ENCODE peak calls at places on chromosomes 16 and 17, in five cellular contexts. G is H1, Y is IMR-90, H is neuronal stem cell, J is mesenchymal stem cell. V is an unnamed sample.

GRCh38 chr17:65117384-65118035 is 19.7 kb upstream of the RGS9 start:
- DNase-seq in Y (no peak), G (no peak), J (no peak), H (no peak), V (no peak)

GRCh38 chr16:46883353-46883689 is 841 bp upstream of the GPT2 start:
- DNase-seq in G (no peak), J (no peak), Y (no peak), H (no peak), V (no peak)

GRCh38 chr17:47961406-47961805 is 3.7 kb upstream of the PRR15L start:
- DNase-seq in Y (no peak), J (no peak), H (no peak), G (no peak), V (no peak)

GRCh38 chr16:72469932-72470331 is 298.0 kb upstream of the PMFBP1 start:
- DNase-seq in G (no peak), H (no peak), J (no peak), Y (no peak), V (no peak)

GRCh38 chr17:36625188-36625587 is 23.8 kb downstream of the MRM1 start:
- DNase-seq in Y (no peak), J (no peak), H (no peak), G (no peak), V (no peak)

GRCh38 chr17:14337596-14338079 is 36.8 kb downstream of the HS3ST3B1 start:
- DNase-seq in H (no peak), Y (no peak), G (no peak), J (no peak), V (no peak)

GRCh38 chr17:55887531-55887930 is 136.7 kb downstream of the PCTP start:
- DNase-seq in H (no peak), Y (no peak), G (no peak), J (no peak), V (no peak)

GRCh38 chr16:79143026-79143425 is 457.5 kb downstream of the MAF start:
- DNase-seq in H (no peak), G (no peak), J (no peak), Y (no peak), V (no peak)

DNA sequence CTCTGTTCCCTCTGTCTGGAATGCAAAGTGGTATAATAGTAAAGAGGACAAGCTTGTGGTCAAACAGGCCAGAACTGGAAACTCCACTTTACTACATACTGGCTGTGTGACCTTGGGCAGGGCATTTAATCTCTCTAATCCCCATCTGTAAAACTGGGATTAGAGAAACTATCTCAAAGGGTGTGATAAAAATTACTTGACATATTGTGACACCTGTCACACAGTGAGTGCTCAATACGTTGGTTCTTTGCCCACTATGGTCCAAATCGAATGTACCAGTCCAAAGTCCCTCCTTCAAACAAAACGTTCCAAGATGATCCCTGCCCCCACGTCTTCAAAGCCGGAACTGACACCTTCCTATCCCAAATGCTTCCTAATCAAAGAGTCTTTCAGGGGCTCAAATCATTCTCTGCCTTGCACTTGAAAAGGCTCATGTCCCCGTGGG is 734 bp downstream of the PGAP3 start:
- DNase-seq in G (no peak), J (no peak), Y (no peak), H (no peak), V (peak)
- H3K4ac ChIP-seq in G (peak), J (peak), Y (peak), H (no peak), V (no peak)

GRCh38 chr16:67968440-67969285 is at the start of gene SLC12A4:
- DNase-seq in Y (peak), G (peak), J (peak), H (peak), V (peak)
- H3K14ac ChIP-seq in Y (peak), G (no peak), J (no peak), H (peak), V (peak)

GRCh38 chr17:8289103-8289397 is 580 bp downstream of the RANGRF start:
- DNase-seq in H (no peak), J (no peak), G (peak), Y (no peak), V (no peak)

GRCh38 chr17:8294814-8295316 is 335 bp downstream of the SLC25A35 start:
- DNase-seq in Y (no peak), H (no peak), J (no peak), G (no peak), V (no peak)

GRCh38 chr17:8292639-8293395 is 2.4 kb downstream of the SLC25A35 start:
- DNase-seq in Y (no peak), G (no peak), H (no peak), J (peak), V (no peak)

GRCh38 chr17:8290043-8290442 is 1.6 kb downstream of the RANGRF start:
- DNase-seq in H (no peak), Y (peak), G (no peak), J (no peak), V (no peak)

GRCh38 chr17:8294361-8294760 is 839 bp downstream of the SLC25A35 start:
- DNase-seq in J (no peak), G (no peak), Y (no peak), H (no peak), V (no peak)
- H3K4me3 ChIP-seq in J (no peak), G (no peak), Y (no peak), H (peak), V (no peak)

GRCh38 chr17:59699218-59699617 is 8.0 kb downstream of the PTRH2 start:
- DNase-seq in G (no peak), H (no peak), J (no peak), Y (no peak), V (no peak)

GRCh38 chr17:59698143-59698542 is 9.1 kb downstream of the PTRH2 start:
- DNase-seq in H (no peak), Y (no peak), G (no peak), J (no peak), V (no peak)

GRCh38 chr17:59699786-59700185 is 7.4 kb downstream of the PTRH2 start:
- DNase-seq in G (no peak), Y (no peak), J (no peak), H (no peak), V (no peak)

GRCh38 chr17:59706900-59707181 is 389 bp downstream of the PTRH2 start:
- DNase-seq in J (no peak), G (no peak), H (no peak), Y (no peak), V (peak)

DNA sequence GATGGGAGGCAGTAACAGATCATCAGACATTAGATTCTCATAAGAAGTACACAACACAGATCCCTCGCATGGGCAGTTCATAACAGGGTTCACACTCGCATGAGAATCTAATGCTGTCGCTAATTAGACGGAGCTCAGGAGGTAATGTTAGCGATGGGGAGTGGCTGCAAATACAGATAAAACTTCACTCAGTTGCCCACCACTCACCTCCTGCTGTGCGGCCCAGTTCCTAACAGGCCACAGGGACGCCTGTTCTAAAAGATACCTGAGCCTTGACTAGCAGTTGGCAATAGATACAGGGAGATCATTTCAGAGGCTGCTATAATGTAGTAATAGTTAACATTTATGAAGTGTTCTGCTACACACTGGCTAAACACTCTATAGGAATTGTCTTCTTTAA is 4.9 kb downstream of the PTRH2 start:
- DNase-seq in H (no peak), G (no peak), Y (no peak), J (no peak), V (no peak)
- H3K4ac ChIP-seq in H (no peak), G (no peak), Y (no peak), J (no peak), V (peak)

DNA sequence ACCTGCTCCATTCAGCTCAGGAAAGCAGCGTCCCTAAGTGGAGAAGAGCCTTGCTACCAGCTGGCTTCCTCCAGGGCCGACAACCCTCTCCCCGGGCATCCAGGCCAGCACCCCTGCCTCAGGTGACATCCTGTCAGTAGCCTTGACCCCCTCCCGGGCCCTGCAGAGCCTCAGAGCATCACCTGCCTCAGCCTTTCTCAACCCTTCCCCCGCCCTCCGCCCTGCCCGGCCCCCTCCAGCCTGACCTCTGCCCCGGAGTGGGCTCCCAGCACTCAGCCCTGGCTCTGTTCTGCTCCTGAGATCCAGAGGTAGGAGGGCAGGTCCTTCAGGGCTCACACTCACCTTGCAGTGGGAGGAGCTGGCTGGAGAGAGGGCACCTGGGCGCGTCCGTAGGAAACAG is 73.8 kb upstream of the METRNL start:
- DNase-seq in Y (no peak), J (no peak), G (no peak), H (no peak), V (no peak)
- H3K14ac ChIP-seq in Y (no peak), J (no peak), G (no peak), H (peak), V (no peak)

DNA sequence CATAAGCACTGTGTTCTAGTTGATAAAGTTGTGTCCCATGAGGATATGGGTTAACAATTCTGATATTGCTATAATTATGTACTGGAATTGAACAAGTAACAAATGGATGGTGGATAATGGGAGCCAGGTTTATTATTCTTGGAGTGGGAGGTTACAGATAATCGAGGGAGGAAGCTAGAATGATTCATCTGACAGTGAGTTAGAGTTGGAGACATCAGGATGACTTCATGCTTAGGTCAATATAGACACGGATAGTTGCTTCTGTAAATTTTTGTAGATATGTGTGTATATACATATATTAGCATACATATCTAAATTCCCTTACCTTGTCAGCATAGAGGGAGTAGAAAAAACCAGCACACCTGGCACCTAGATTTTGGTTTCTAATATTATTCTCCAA is 293.4 kb downstream of the SHISA9 start:
- DNase-seq in H (no peak), G (no peak), J (no peak), Y (no peak), V (no peak)
- H3K4me3 ChIP-seq in H (no peak), G (no peak), J (no peak), Y (no peak), V (no peak)

V was measured in trophoblast cell.